ENCODE peak calls at places on chromosomes 3 and 15, in ten cellular contexts. G is HCT116, X is HepG2, B is transverse colon, F is suprapubic skin, H is vagina, S is breast epithelium, N is K562, U is sigmoid colon, I is upper lobe of left lung. M is an unnamed sample.
A peak's percentile ranks its signal among the peaks of the same experiment; 100 is the strongest.

GRCh38 chr3:187210091-187210490 is 12.8 kb downstream of the RTP1 start:
- DNase-seq in G (no peak), H (no peak), B (no peak), F (no peak), X (no peak), N (no peak), U (no peak), S (no peak), I (no peak), M (no peak)

GRCh38 chr3:56783644-56784451 is 17.9 kb downstream of the ARHGEF3 start:
- DNase-seq in H (no peak), B (peak; percentile 60), G (no peak), U (peak; percentile 77), F (peak; percentile 69), N (no peak), S (peak; percentile 81), I (peak; percentile 85), X (peak; percentile 77), M (peak; percentile 87)

GRCh38 chr3:123790254-123791072 is 93.7 kb downstream of the MYLK start:
- DNase-seq in H (no peak), G (no peak), I (no peak), N (no peak), X (no peak), B (no peak), S (no peak), F (no peak), U (no peak), M (no peak)

GRCh38 chr15:78082106-78082742 is 4.7 kb upstream of the TBC1D2B start:
- DNase-seq in N (no peak), X (no peak), B (peak; percentile 33), S (no peak), I (peak; percentile 75), U (peak; percentile 67), F (peak; percentile 49), H (no peak), G (no peak), M (no peak)

GRCh38 chr3:53581671-53582070 is 87.3 kb downstream of the CACNA1D start:
- DNase-seq in B (no peak), I (no peak), U (no peak), X (no peak), G (no peak), H (peak; percentile 25), N (no peak), S (no peak), F (no peak), M (no peak)

GRCh38 chr3:53045107-53045783 is 628 bp downstream of the SFMBT1 start:
- DNase-seq in U (peak; percentile 79), G (no peak), H (no peak), I (peak; percentile 43), S (no peak), F (no peak), B (peak; percentile 64), X (no peak), N (peak; percentile 78), M (peak; percentile 92)

GRCh38 chr15:74626752-74627692 is 11.4 kb downstream of the CLK3 start:
- DNase-seq in I (no peak), H (no peak), B (no peak), S (no peak), G (no peak), U (no peak), F (no peak), N (no peak), X (no peak), M (peak; percentile 79)

GRCh38 chr15:63441266-63441665 is 59.6 kb upstream of the CA12 start:
- DNase-seq in N (no peak), G (no peak), B (no peak), U (no peak), I (no peak), S (no peak), F (no peak), X (no peak), H (no peak), M (no peak)

GRCh38 chr3:72120806-72121778 is 336.1 kb upstream of the PROK2 start:
- DNase-seq in U (no peak), H (no peak), S (no peak), G (no peak), X (no peak), B (no peak), I (no peak), N (no peak), F (no peak), M (no peak)

GRCh38 chr3:72127843-72128242 is 342.9 kb upstream of the PROK2 start:
- DNase-seq in I (no peak), H (no peak), B (no peak), F (no peak), G (no peak), X (no peak), N (no peak), S (no peak), U (no peak), M (no peak)

GRCh38 chr3:72127213-72127612 is 342.3 kb upstream of the PROK2 start:
- DNase-seq in S (no peak), X (no peak), I (no peak), F (no peak), U (no peak), H (no peak), G (no peak), B (no peak), N (no peak), M (no peak)

GRCh38 chr3:72120039-72120438 is 335.1 kb upstream of the PROK2 start:
- DNase-seq in B (no peak), G (no peak), S (no peak), N (no peak), I (no peak), F (no peak), X (no peak), H (no peak), U (no peak), M (no peak)

DNA sequence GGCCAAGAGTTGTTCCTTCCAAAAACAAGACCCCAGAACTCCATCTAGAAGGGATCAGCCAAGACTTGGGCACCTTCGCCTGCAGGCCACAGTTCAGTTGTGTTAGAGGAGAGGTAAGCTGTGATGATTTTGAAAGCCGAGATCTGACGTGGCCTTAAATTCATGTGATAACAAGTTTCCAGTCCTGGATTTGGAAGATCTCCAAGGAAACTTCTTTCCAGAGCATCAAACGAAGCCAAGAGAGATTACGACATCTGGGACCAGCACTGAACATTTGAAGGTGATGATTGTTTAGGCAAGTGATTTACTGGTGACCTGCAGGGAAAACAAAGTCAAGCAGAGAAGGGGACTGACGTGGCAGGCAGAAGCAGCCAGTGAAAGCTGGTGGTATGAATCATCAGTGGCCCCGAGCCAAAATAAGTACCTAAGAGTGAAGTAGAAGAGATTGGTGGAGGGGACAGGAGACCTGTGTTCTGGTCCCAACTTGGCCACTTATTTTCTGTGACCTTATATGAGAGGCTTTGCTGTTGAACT is 339.0 kb upstream of the PROK2 start:
- DNase-seq in F (peak; percentile 81), H (peak; percentile 94), U (peak; percentile 81), X (peak; percentile 21), N (peak; percentile 18), G (peak; percentile 75), B (peak; percentile 28), S (peak; percentile 82), I (peak; percentile 35), M (no peak)
- TF ChIP-seq POLR2AphosphoS5 in F (peak; percentile 81), H (no peak), U (peak; percentile 20), X (no peak), N (no peak), G (no peak), B (peak; percentile 68), S (peak; percentile 97), I (no peak), M (no peak)

DNA sequence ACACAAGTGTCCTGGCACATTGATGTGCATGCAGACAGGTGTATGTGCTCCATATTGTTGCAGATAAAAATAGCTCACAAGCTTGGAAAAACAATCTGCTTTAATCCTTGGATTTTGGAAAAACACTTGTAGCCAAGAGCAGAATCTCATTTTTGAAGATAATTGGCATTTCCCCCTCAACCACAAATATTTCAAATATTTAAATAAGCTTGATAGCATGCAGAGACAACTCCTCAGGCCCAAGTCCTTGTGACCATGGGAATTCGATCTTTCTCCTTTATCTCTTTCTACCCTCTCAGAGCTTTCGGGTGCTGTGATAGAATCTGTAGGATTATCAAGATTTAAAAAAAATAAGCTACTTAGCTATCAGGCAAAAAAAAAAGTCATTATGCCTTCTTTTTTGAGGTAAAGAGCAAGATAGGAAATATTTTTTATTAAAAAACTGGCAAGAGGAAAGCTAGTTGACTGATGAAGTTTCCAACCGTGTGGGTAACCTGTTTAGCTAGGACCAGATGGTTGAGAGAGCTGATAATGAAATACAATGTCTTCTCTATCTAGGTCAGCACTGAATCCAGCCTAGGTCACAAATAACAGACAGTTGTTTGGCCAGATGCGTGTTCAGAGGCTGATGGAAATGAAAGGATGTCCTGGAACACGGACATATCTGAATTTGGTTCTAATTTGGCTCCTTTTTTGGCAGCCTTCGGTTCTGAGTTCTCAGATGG is 54.9 kb upstream of the SNRK start:
- DNase-seq in U (no peak), B (no peak), G (no peak), S (no peak), I (no peak), F (no peak), H (no peak), N (no peak), X (no peak), M (no peak)
- H3K4me3 ChIP-seq in U (no peak overlapping the region), B (no peak overlapping the region), G (no peak overlapping the region), S (no peak overlapping the region), I (no peak overlapping the region), F (no peak overlapping the region), H (no peak overlapping the region), N (no peak overlapping the region), X (no peak overlapping the region), M (no peak overlapping the region)

DNA sequence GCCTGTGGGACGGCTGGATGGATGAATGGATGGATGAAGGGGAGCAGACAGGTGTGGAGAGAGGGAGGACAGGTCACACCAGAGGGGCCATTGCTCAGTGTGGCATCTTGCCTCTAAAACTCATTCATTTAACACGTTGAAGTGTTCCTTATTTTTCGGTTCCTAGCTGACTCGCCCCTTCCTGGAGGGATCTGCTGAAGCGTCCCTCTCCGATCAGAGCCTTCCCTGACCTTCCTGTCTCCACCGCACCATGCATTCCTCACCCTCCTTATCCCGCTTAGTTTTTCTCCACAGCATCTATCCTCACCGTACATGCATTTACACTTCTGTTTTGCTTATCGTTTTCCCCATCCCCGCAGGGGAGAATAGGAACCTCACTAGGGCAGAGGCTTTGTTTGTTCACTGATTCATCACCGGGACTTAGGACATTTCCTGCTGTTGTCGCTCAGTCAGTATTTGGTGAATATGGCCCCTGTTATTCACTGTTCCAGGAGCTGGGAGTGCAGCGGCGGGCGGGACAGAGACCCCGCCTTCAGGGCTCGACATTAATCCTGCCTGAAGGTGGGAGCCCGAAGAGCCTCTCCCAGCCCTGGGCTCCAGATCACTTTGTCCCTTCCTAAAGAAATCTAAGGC is 32.0 kb downstream of the FOXL2 start:
- DNase-seq in F (no peak), G (no peak), U (no peak), X (peak; percentile 87), H (no peak), S (no peak), B (no peak), N (peak; percentile 65), I (no peak), M (no peak)
- TF ChIP-seq POLR2A in F (no peak), G (no peak), U (no peak), X (peak; percentile 2), H (no peak), S (no peak), B (no peak), N (no peak), I (no peak), M (no peak)

DNA sequence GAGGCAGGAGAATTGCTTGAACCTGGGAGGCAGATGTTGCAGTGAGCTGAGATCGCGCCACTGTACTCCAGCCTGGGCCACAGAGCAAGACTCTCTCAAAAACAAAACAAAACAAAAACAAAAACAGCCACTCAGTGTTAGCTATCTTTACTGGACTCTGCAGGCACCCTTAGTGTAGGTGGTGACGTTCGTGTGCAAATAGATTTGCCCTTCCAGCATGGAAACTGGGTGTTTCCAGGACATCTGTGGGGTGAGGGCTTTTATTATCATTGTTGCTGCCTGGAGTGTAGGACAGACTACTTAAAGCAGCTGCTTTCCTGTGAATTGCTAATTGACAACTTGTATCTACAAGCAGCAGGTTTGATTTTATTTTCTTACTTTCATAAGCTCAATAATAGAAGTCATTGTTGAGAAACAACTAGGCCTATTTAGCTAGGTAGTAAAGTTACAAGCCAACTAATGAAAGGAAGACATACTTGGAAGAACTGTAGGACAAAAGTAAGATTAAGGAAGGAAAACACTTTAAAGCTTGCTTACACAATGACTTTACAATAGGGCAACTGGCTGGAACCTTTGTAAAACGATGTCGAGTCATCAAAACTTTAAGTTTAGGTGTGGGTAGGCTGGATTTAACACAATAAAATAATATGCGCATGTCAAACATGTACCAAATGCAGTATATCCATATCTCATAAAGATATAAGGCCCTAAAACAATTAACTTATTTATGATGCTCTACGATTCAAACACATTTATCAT is 25.5 kb upstream of the SPPL2A start:
- DNase-seq in H (no peak), B (peak; percentile 54), G (no peak), N (no peak), S (no peak), U (no peak), F (no peak), I (no peak), X (no peak), M (no peak)
- TF ChIP-seq POLR2AphosphoS5 in H (no peak), B (peak; percentile 44), G (no peak), N (no peak), S (no peak), U (no peak), F (no peak), I (no peak), X (no peak), M (no peak)

M was measured in spleen.